ENCODE peak calls at places on chromosomes 11 and 22, in four cellular contexts. One of them, this sample, is unnamed.

GRCh38 chr11:96486890-96487633 is 97.2 kb downstream of the JRKL start:
- DNase-seq in osteocyte: no peak
- DNase-seq in AG09319: no peak
- DNase-seq in endodermal cell: peak; percentile 72
- DNase-seq in this sample: no peak

GRCh38 chr11:86551693-86552092 is 120.7 kb downstream of the ME3 start:
- DNase-seq in AG09319: no peak
- DNase-seq in endodermal cell: no peak
- DNase-seq in osteocyte: no peak
- DNase-seq in this sample: no peak

GRCh38 chr11:90250970-90251369 is 28.1 kb upstream of the CHORDC1 start:
- DNase-seq in endodermal cell: no peak
- DNase-seq in AG09319: no peak
- DNase-seq in osteocyte: no peak
- DNase-seq in this sample: no peak

GRCh38 chr11:35046606-35047005 is 92.4 kb upstream of the CD44 start:
- DNase-seq in osteocyte: no peak
- DNase-seq in AG09319: no peak
- DNase-seq in endodermal cell: no peak
- DNase-seq in this sample: no peak

GRCh38 chr11:8721740-8722139 is 39.1 kb downstream of the RPL27A start:
- DNase-seq in endodermal cell: peak; percentile 71
- DNase-seq in AG09319: no peak
- DNase-seq in osteocyte: no peak
- DNase-seq in this sample: no peak

GRCh38 chr22:31084811-31085492 is 3.8 kb downstream of the SMTN start:
- DNase-seq in AG09319: peak; percentile 69
- DNase-seq in osteocyte: peak; percentile 94
- DNase-seq in endodermal cell: peak; percentile 93
- DNase-seq in this sample: peak; percentile 72

GRCh38 chr11:62169448-62169847 is 20.6 kb upstream of the SCGB1D1 start:
- DNase-seq in endodermal cell: no peak
- DNase-seq in osteocyte: no peak
- DNase-seq in AG09319: no peak
- DNase-seq in this sample: no peak

GRCh38 chr22:46051646-46052045 is 74.7 kb upstream of the WNT7B start:
- DNase-seq in osteocyte: no peak
- DNase-seq in AG09319: no peak
- DNase-seq in endodermal cell: peak; percentile 17
- DNase-seq in this sample: no peak

GRCh38 chr11:92886243-92886905 is 83.1 kb upstream of the MTNR1B start:
- DNase-seq in endodermal cell: peak; percentile 82
- DNase-seq in osteocyte: no peak
- DNase-seq in AG09319: no peak
- DNase-seq in this sample: no peak

GRCh38 chr11:97557399-97557798 is 1167.6 kb downstream of the JRKL start:
- DNase-seq in endodermal cell: no peak
- DNase-seq in AG09319: no peak
- DNase-seq in osteocyte: no peak
- DNase-seq in this sample: no peak

GRCh38 chr11:95228081-95228859 is 2.7 kb downstream of the SESN3 start:
- DNase-seq in osteocyte: no peak
- DNase-seq in AG09319: no peak
- DNase-seq in endodermal cell: no peak
- DNase-seq in this sample: no peak

GRCh38 chr11:23727821-23728220 is 769.0 kb upstream of the LUZP2 start:
- DNase-seq in endodermal cell: no peak
- DNase-seq in osteocyte: no peak
- DNase-seq in AG09319: no peak
- DNase-seq in this sample: no peak

GRCh38 chr11:58494096-58494495 is 13.8 kb downstream of the OR5B21 start:
- DNase-seq in AG09319: peak; percentile 5
- DNase-seq in osteocyte: no peak
- DNase-seq in endodermal cell: no peak
- DNase-seq in this sample: no peak

GRCh38 chr11:13249992-13250391 is 27.6 kb upstream of the BMAL1 start:
- DNase-seq in endodermal cell: no peak
- DNase-seq in osteocyte: no peak
- DNase-seq in AG09319: no peak
- DNase-seq in this sample: no peak
- TF ChIP-seq CTCF in endodermal cell: peak; percentile 47
- TF ChIP-seq CTCF in osteocyte: peak; percentile 59
- TF ChIP-seq CTCF in AG09319: peak; percentile 19
- TF ChIP-seq CTCF in this sample: no peak

DNA sequence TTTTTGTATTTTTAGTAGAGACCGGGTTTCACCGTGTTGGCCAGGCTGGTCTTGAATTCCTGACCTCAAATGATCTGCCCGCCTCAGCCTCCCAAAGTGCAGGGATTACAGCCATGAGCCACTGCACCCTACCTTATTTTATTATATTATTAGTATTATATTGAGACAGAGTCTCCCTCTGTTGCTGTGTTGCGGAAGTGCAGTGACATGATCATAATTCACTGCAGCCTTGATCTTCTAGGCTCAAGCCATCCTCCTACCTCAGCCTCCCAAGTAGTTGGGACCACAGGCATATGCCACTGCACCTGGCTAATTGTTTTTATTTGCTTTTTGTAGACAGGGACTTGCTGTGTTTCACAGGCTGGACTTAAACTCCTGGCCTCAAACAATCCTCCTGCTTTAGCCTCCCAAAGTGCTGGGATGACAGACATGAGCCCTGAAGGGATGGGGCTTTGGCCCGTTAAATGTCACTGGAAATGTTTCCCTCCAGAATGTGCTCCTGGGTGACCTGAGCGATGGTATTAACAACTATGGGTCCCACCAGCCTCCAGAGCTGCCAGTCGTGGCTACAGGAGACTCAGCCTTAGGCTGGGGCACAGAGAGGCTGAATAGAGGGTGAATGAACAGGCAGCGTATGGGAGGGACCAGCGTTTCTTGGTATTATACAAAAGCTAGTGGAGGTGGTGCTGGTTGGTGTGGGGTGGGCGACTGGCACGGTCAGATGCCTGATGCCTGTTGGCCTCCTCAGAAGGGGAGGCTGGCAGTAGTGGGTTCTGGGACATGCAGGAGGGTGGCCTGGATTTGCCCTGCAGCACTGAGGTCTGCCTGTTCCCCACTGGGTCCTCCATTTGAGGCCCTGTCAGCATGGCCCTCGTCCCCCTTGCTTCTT is 7.3 kb downstream of the TANGO2 start:
- DNase-seq in osteocyte: no peak
- DNase-seq in endodermal cell: no peak
- DNase-seq in AG09319: no peak
- DNase-seq in this sample: no peak
- TF ChIP-seq CTCF in osteocyte: peak; percentile 48
- TF ChIP-seq CTCF in endodermal cell: peak; percentile 49
- TF ChIP-seq CTCF in AG09319: peak; percentile 24
- TF ChIP-seq CTCF in this sample: no peak

DNA sequence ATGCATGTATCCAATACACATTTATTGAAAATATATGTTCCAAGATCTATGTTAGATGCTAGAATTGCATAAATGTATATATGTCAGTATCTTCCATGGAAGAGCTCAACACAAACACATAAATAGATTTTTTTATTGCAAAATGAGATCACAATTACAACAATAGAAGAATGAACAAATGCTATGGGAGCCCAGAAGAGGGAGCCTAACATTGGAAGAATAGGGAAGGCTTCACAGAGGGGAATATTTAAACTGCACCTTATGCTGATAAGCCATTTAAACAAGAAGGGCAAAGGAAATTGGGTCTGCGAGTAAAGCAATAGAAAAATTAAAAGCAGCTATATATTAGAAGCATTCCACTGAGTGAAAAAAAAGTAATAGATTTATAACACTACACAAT is 96.1 kb upstream of the LRRC55 start:
- DNase-seq in osteocyte: no peak
- DNase-seq in endodermal cell: no peak
- DNase-seq in AG09319: no peak
- DNase-seq in this sample: no peak
- TF ChIP-seq CTCF in osteocyte: peak; percentile 25
- TF ChIP-seq CTCF in endodermal cell: peak; percentile 60
- TF ChIP-seq CTCF in AG09319: peak; percentile 18
- TF ChIP-seq CTCF in this sample: no peak

GRCh38 chr11:2804701-2805387 is 80.7 kb downstream of the CDKN1C start:
- DNase-seq in endodermal cell: peak; percentile 47
- DNase-seq in AG09319: no peak
- DNase-seq in osteocyte: peak; percentile 78
- DNase-seq in this sample: peak; percentile 27

GRCh38 chr11:2804189-2804588 is 81.4 kb downstream of the CDKN1C start:
- DNase-seq in endodermal cell: peak; percentile 9
- DNase-seq in AG09319: no peak
- DNase-seq in osteocyte: peak; percentile 70
- DNase-seq in this sample: peak; percentile 17

GRCh38 chr11:2806351-2807058 is 79.1 kb downstream of the CDKN1C start:
- DNase-seq in osteocyte: peak; percentile 77
- DNase-seq in endodermal cell: peak; percentile 47
- DNase-seq in AG09319: no peak
- DNase-seq in this sample: peak; percentile 30

GRCh38 chr11:2807276-2807681 is 78.3 kb downstream of the CDKN1C start:
- DNase-seq in osteocyte: peak; percentile 80
- DNase-seq in AG09319: no peak
- DNase-seq in endodermal cell: peak; percentile 39
- DNase-seq in this sample: no peak

DNA sequence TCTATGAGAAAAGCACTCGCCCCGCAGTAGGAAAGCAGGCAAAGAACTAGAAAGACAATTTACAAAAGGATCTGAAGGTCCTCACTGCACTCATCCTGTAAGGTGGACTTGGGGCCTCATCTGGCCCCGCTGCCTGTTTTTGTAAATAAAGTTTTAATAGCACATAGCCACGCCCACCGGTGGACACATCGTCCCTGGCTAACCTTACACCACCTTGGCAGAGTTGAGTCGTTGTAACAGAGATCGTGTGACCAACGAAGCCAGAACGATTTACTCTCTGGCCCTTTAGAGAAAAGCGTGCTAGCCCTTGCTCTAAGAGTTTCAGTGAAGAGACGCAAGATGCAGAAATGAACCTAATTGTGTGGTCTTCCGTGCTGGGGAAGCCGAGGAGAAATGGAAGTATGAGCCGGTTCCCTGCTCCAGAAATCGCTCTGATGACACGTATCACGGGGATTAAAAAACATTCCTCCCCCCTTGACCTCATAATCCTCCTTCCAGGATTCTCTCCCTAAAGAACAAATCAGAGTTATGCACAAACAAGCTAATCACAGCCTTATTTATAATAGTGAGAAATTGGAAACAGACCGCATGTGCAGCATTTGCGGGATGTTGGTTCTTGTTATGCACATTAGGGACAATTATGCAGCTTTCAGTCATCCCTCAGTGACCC is 80.1 kb downstream of the CDKN1C start:
- DNase-seq in endodermal cell: peak; percentile 43
- DNase-seq in AG09319: peak; percentile 59
- DNase-seq in osteocyte: no peak
- DNase-seq in this sample: peak; percentile 12
- TF ChIP-seq CTCF in endodermal cell: no peak
- TF ChIP-seq CTCF in AG09319: no peak
- TF ChIP-seq CTCF in osteocyte: no peak
- TF ChIP-seq CTCF in this sample: no peak

DNA sequence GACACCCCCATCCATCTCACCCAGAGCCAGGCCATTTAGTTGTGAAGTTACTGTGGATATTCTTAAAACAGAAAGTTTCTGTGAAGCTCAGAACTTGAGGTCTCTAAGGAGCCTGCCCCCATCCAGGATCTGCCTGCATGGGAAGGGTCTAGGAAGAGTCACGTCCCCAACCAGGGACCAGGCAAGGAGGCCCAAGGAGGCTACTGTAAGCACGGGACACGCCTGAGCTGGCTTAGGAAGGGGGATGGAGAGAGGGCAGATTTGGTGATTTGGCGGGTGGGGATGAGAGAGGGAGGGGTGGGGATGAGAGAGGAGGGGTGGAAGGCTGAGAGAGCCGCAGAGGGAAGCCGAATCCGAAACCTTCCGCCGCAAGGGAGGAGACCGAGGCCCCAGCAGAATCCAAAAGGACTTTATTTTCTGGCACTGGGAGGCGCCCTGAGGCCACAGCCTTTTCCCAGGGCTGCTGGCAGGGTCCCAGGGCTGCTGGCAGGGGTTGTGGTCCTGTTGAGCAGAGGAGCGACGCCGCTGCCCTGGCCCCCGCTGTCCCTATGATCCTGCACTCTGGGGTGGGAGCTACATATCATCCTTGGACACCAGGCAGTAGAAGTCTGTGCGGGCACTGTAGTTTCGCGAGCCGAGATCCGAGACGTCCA is 9.3 kb downstream of the SIGIRR start:
- DNase-seq in endodermal cell: no peak
- DNase-seq in AG09319: no peak
- DNase-seq in osteocyte: no peak
- DNase-seq in this sample: no peak
- TF ChIP-seq CTCF in endodermal cell: peak; percentile 13
- TF ChIP-seq CTCF in AG09319: no peak
- TF ChIP-seq CTCF in osteocyte: no peak
- TF ChIP-seq CTCF in this sample: no peak

DNA sequence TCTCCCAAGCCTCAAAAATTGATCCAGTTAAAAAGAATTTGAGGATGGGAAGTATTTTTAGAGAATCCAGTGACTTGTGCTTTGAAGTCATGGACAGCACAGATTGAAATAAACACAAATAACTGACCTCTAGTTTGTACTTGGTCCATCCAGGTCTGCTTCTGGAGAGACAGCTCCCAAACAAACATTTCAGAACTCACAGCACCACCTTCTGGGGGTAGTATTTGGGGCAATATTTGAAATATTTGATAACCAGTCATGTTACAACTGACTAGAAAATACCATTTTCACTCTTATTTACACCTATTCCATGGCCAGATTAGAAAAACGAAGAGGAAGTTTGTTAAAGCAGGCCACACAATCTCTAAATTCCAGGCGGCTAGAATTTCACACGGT is 56.2 kb downstream of the CTSC start:
- DNase-seq in endodermal cell: peak; percentile 47
- DNase-seq in osteocyte: no peak
- DNase-seq in AG09319: no peak
- DNase-seq in this sample: no peak
- TF ChIP-seq CTCF in endodermal cell: peak; percentile 46
- TF ChIP-seq CTCF in osteocyte: no peak
- TF ChIP-seq CTCF in AG09319: peak; percentile 30
- TF ChIP-seq CTCF in this sample: no peak

GRCh38 chr11:72814831-72815618 is 814 bp downstream of the ATG16L2 start:
- DNase-seq in AG09319: no peak
- DNase-seq in osteocyte: no peak
- DNase-seq in endodermal cell: peak; percentile 95
- DNase-seq in this sample: peak; percentile 55
- TF ChIP-seq CTCF in AG09319: no peak
- TF ChIP-seq CTCF in osteocyte: no peak
- TF ChIP-seq CTCF in endodermal cell: peak; percentile 44
- TF ChIP-seq CTCF in this sample: no peak

GRCh38 chr11:14306481-14306880 is 52.5 kb downstream of the RRAS2 start:
- DNase-seq in osteocyte: no peak
- DNase-seq in endodermal cell: no peak
- DNase-seq in AG09319: no peak
- DNase-seq in this sample: no peak
- TF ChIP-seq CTCF in osteocyte: peak; percentile 17
- TF ChIP-seq CTCF in endodermal cell: peak; percentile 68
- TF ChIP-seq CTCF in AG09319: no peak
- TF ChIP-seq CTCF in this sample: no peak

GRCh38 chr11:21933095-21933494 is 259.8 kb upstream of the ANO5 start:
- DNase-seq in AG09319: no peak
- DNase-seq in osteocyte: no peak
- DNase-seq in endodermal cell: no peak
- DNase-seq in this sample: no peak
- TF ChIP-seq CTCF in AG09319: no peak
- TF ChIP-seq CTCF in osteocyte: peak; percentile 34
- TF ChIP-seq CTCF in endodermal cell: peak; percentile 75
- TF ChIP-seq CTCF in this sample: peak; percentile 61